ENCODE peak calls at places on chromosomes 2 and 18, in seven cellular contexts. F, S, I, P, J, A and T are unnamed samples.

GRCh38 chr2:136322436-136322835 is 204.5 kb upstream of the CXCR4 start:
- DNase-seq in F (no peak), S (no peak), I (no peak), P (no peak), J (no peak), A (no peak), T (no peak)

GRCh38 chr18:4384932-4385331 is 70.2 kb downstream of the DLGAP1 start:
- DNase-seq in F (no peak), S (no peak), I (no peak), P (no peak), J (peak), A (no peak), T (no peak)

GRCh38 chr2:95289251-95289650 is 7.9 kb upstream of the KCNIP3 start:
- DNase-seq in F (no peak), S (no peak), I (no peak), P (no peak), J (no peak), A (no peak), T (no peak)

GRCh38 chr2:164839914-164840457 is 1.6 kb downstream of the COBLL1 start:
- DNase-seq in F (peak), S (no peak), I (peak), P (no peak), J (no peak), A (peak), T (no peak)

GRCh38 chr2:199273043-199273647 is 184.6 kb downstream of the SATB2 start:
- DNase-seq in F (peak), S (no peak), I (peak), P (no peak), J (no peak), A (peak), T (no peak)

GRCh38 chr2:45192481-45192880 is 183.2 kb upstream of the SIX2 start:
- DNase-seq in F (no peak), S (no peak), I (no peak), P (no peak), J (no peak), A (no peak), T (no peak)

GRCh38 chr2:7427293-7428060 is 510.3 kb downstream of the RNF144A start:
- DNase-seq in F (peak), S (peak), I (peak), P (no peak), J (peak), A (peak), T (peak)

GRCh38 chr2:18546586-18546985 is 13.9 kb downstream of the RDH14 start:
- DNase-seq in F (no peak), S (no peak), I (no peak), P (no peak), J (no peak), A (no peak), T (no peak)

GRCh38 chr2:102979429-102979828 is 217.6 kb downstream of the TMEM182 start:
- DNase-seq in F (no peak), S (no peak), I (no peak), P (no peak), J (no peak), A (no peak), T (no peak)

GRCh38 chr18:58997811-58998337 is 133.2 kb downstream of the ZNF532 start:
- DNase-seq in F (peak), S (no peak), I (peak), P (no peak), J (no peak), A (peak), T (no peak)

GRCh38 chr2:101047075-101047766 is 45.1 kb downstream of the RPL31 start:
- DNase-seq in F (no peak), S (no peak), I (no peak), P (no peak), J (no peak), A (peak), T (no peak)

GRCh38 chr2:203786912-203787311 is 80.5 kb downstream of the CD28 start:
- DNase-seq in F (no peak), S (no peak), I (peak), P (no peak), J (no peak), A (peak), T (no peak)

GRCh38 chr2:168611091-168611490 is 155.0 kb downstream of the CERS6 start:
- DNase-seq in F (no peak), S (no peak), I (no peak), P (no peak), J (no peak), A (peak), T (no peak)